ENCODE peak calls at places on chromosomes 4 and X, in seven cellular contexts. One of them, this sample, is unnamed. For H3K27me3, the result is how much of the 10 kb centered on the place peaks cover.

GRCh38 chr4:99816611-99817309 is at the start of gene DAPP1:
- DNase-seq in fibroblast of lung: no peak
- DNase-seq in SJSA1: no peak
- DNase-seq in NT2/D1: no peak
- DNase-seq in mesendoderm: peak
- DNase-seq in PC-9: peak
- DNase-seq in brain microvascular endothelial cell: no peak
- DNase-seq in this sample: no peak

GRCh38 chr4:185504098-185505047 is 30.9 kb downstream of the PDLIM3 start:
- DNase-seq in SJSA1: no peak
- DNase-seq in NT2/D1: no peak
- DNase-seq in mesendoderm: no peak
- DNase-seq in PC-9: no peak
- DNase-seq in fibroblast of lung: no peak
- DNase-seq in brain microvascular endothelial cell: peak
- DNase-seq in this sample: peak

GRCh38 chr4:86560447-86560846 is 33.7 kb upstream of the PTPN13 start:
- DNase-seq in fibroblast of lung: no peak
- DNase-seq in PC-9: no peak
- DNase-seq in mesendoderm: peak
- DNase-seq in NT2/D1: no peak
- DNase-seq in SJSA1: no peak
- DNase-seq in brain microvascular endothelial cell: no peak
- DNase-seq in this sample: no peak

GRCh38 chr4:36209941-36210663 is 34.2 kb downstream of the ARAP2 start:
- DNase-seq in mesendoderm: no peak
- DNase-seq in SJSA1: no peak
- DNase-seq in NT2/D1: no peak
- DNase-seq in fibroblast of lung: no peak
- DNase-seq in brain microvascular endothelial cell: no peak
- DNase-seq in PC-9: no peak
- DNase-seq in this sample: no peak

GRCh38 chr4:138775890-138776289 is 239.7 kb upstream of the NOCT start:
- DNase-seq in SJSA1: no peak
- DNase-seq in fibroblast of lung: no peak
- DNase-seq in NT2/D1: no peak
- DNase-seq in brain microvascular endothelial cell: no peak
- DNase-seq in PC-9: no peak
- DNase-seq in mesendoderm: peak
- DNase-seq in this sample: no peak

GRCh38 chr4:143351149-143351691 is 14.5 kb downstream of the GAB1 start:
- DNase-seq in SJSA1: no peak
- DNase-seq in fibroblast of lung: no peak
- DNase-seq in mesendoderm: no peak
- DNase-seq in brain microvascular endothelial cell: no peak
- DNase-seq in PC-9: no peak
- DNase-seq in NT2/D1: no peak
- DNase-seq in this sample: no peak

GRCh38 chr4:113316879-113317278 is 267.4 kb downstream of the ANK2 start:
- DNase-seq in PC-9: no peak
- DNase-seq in SJSA1: no peak
- DNase-seq in brain microvascular endothelial cell: no peak
- DNase-seq in NT2/D1: no peak
- DNase-seq in mesendoderm: peak
- DNase-seq in fibroblast of lung: peak
- DNase-seq in this sample: no peak

GRCh38 chrX:121649414-121649813 is 602.0 kb downstream of the GLUD2 start:
- DNase-seq in SJSA1: no peak
- DNase-seq in mesendoderm: no peak
- DNase-seq in NT2/D1: no peak
- DNase-seq in brain microvascular endothelial cell: no peak
- DNase-seq in fibroblast of lung: no peak
- DNase-seq in PC-9: no peak
- DNase-seq in this sample: no peak

GRCh38 chr4:138103597-138104461 is 138.3 kb downstream of the SLC7A11 start:
- DNase-seq in SJSA1: no peak
- DNase-seq in brain microvascular endothelial cell: no peak
- DNase-seq in mesendoderm: no peak
- DNase-seq in fibroblast of lung: no peak
- DNase-seq in NT2/D1: no peak
- DNase-seq in PC-9: no peak
- DNase-seq in this sample: no peak

GRCh38 chrX:155094468-155095061 is 23.3 kb downstream of the BRCC3 start:
- DNase-seq in fibroblast of lung: peak
- DNase-seq in NT2/D1: no peak
- DNase-seq in mesendoderm: peak
- DNase-seq in brain microvascular endothelial cell: peak
- DNase-seq in SJSA1: peak
- DNase-seq in PC-9: no peak
- DNase-seq in this sample: no peak

GRCh38 chrX:18983711-18984380 is at the start of gene PHKA2:
- DNase-seq in SJSA1: no peak
- DNase-seq in brain microvascular endothelial cell: peak
- DNase-seq in mesendoderm: peak
- DNase-seq in PC-9: peak
- DNase-seq in fibroblast of lung: no peak
- DNase-seq in NT2/D1: peak
- DNase-seq in this sample: peak

GRCh38 chr4:77734928-77735327 is 84.2 kb downstream of the CNOT6L start:
- DNase-seq in brain microvascular endothelial cell: peak
- DNase-seq in PC-9: no peak
- DNase-seq in SJSA1: peak
- DNase-seq in mesendoderm: peak
- DNase-seq in NT2/D1: no peak
- DNase-seq in fibroblast of lung: peak
- DNase-seq in this sample: no peak

GRCh38 chr4:109589119-109589518 is 29.1 kb downstream of the MCUB start:
- DNase-seq in mesendoderm: peak
- DNase-seq in brain microvascular endothelial cell: no peak
- DNase-seq in NT2/D1: no peak
- DNase-seq in PC-9: peak
- DNase-seq in fibroblast of lung: no peak
- DNase-seq in SJSA1: no peak
- DNase-seq in this sample: no peak

GRCh38 chrX:100648601-100649417 is 4.8 kb downstream of the SRPX2 start:
- DNase-seq in fibroblast of lung: peak
- DNase-seq in NT2/D1: no peak
- DNase-seq in mesendoderm: peak
- DNase-seq in SJSA1: no peak
- DNase-seq in PC-9: peak
- DNase-seq in brain microvascular endothelial cell: peak
- DNase-seq in this sample: no peak

GRCh38 chr4:38785041-38785790 is 2.4 kb upstream of the TLR10 start:
- DNase-seq in PC-9: no peak
- DNase-seq in SJSA1: no peak
- DNase-seq in fibroblast of lung: no peak
- DNase-seq in brain microvascular endothelial cell: no peak
- DNase-seq in NT2/D1: no peak
- DNase-seq in mesendoderm: no peak
- DNase-seq in this sample: no peak

GRCh38 chr4:38782452-38783108 is at the start of gene TLR10:
- DNase-seq in SJSA1: peak
- DNase-seq in fibroblast of lung: peak
- DNase-seq in NT2/D1: peak
- DNase-seq in PC-9: no peak
- DNase-seq in brain microvascular endothelial cell: peak
- DNase-seq in mesendoderm: peak
- DNase-seq in this sample: no peak

GRCh38 chr4:38781854-38782261 is 932 bp downstream of the TLR10 start:
- DNase-seq in fibroblast of lung: no peak
- DNase-seq in PC-9: no peak
- DNase-seq in NT2/D1: no peak
- DNase-seq in brain microvascular endothelial cell: no peak
- DNase-seq in SJSA1: no peak
- DNase-seq in mesendoderm: no peak
- DNase-seq in this sample: no peak

GRCh38 chr4:38784141-38784540 is 1.4 kb upstream of the TLR10 start:
- DNase-seq in PC-9: no peak
- DNase-seq in brain microvascular endothelial cell: no peak
- DNase-seq in mesendoderm: no peak
- DNase-seq in NT2/D1: no peak
- DNase-seq in fibroblast of lung: no peak
- DNase-seq in SJSA1: no peak
- DNase-seq in this sample: no peak

DNA sequence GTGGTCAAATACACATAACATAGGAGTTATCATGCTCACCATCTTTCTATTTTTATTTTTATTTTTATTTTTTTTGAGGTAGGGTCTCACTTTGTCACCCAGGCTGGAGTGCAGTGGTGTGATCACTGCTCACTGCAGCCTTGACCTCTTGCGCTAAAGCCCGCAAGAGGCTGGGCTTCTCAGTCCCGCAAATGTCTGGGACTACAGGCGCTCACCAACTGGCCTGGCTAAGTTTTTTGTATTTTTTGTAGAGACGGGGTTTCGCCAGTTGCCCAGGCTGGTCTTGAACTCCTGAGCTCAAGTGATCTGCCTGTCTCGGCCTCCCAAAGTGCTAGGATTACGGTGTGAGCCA is 295 bp upstream of the TLR10 start:
- DNase-seq in fibroblast of lung: no peak
- DNase-seq in NT2/D1: no peak
- DNase-seq in SJSA1: no peak
- DNase-seq in PC-9: no peak
- DNase-seq in mesendoderm: no peak
- DNase-seq in brain microvascular endothelial cell: no peak
- DNase-seq in this sample: no peak
- H3K27me3 ChIP-seq in fibroblast of lung: under half
- H3K27me3 ChIP-seq in NT2/D1: under half
- H3K27me3 ChIP-seq in SJSA1: under half
- H3K27me3 ChIP-seq in PC-9: under half
- H3K27me3 ChIP-seq in mesendoderm: under half
- H3K27me3 ChIP-seq in brain microvascular endothelial cell: under half
- H3K27me3 ChIP-seq in this sample: under half

GRCh38 chr4:190018201-190018920 is 8.7 kb downstream of the FRG2 start:
- DNase-seq in fibroblast of lung: no peak
- DNase-seq in NT2/D1: no peak
- DNase-seq in PC-9: no peak
- DNase-seq in SJSA1: no peak
- DNase-seq in mesendoderm: no peak
- DNase-seq in brain microvascular endothelial cell: no peak
- DNase-seq in this sample: no peak

GRCh38 chr4:190017357-190018200 is 9.5 kb downstream of the FRG2 start:
- DNase-seq in mesendoderm: peak
- DNase-seq in fibroblast of lung: no peak
- DNase-seq in brain microvascular endothelial cell: no peak
- DNase-seq in SJSA1: no peak
- DNase-seq in PC-9: no peak
- DNase-seq in NT2/D1: no peak
- DNase-seq in this sample: no peak

GRCh38 chr4:190019023-190019858 is 7.8 kb downstream of the FRG2 start:
- DNase-seq in PC-9: no peak
- DNase-seq in NT2/D1: no peak
- DNase-seq in SJSA1: no peak
- DNase-seq in brain microvascular endothelial cell: no peak
- DNase-seq in mesendoderm: peak
- DNase-seq in fibroblast of lung: no peak
- DNase-seq in this sample: no peak

GRCh38 chr4:190016369-190017289 is 10.4 kb downstream of the FRG2 start:
- DNase-seq in NT2/D1: no peak
- DNase-seq in fibroblast of lung: no peak
- DNase-seq in SJSA1: no peak
- DNase-seq in PC-9: no peak
- DNase-seq in brain microvascular endothelial cell: no peak
- DNase-seq in mesendoderm: peak
- DNase-seq in this sample: no peak

DNA sequence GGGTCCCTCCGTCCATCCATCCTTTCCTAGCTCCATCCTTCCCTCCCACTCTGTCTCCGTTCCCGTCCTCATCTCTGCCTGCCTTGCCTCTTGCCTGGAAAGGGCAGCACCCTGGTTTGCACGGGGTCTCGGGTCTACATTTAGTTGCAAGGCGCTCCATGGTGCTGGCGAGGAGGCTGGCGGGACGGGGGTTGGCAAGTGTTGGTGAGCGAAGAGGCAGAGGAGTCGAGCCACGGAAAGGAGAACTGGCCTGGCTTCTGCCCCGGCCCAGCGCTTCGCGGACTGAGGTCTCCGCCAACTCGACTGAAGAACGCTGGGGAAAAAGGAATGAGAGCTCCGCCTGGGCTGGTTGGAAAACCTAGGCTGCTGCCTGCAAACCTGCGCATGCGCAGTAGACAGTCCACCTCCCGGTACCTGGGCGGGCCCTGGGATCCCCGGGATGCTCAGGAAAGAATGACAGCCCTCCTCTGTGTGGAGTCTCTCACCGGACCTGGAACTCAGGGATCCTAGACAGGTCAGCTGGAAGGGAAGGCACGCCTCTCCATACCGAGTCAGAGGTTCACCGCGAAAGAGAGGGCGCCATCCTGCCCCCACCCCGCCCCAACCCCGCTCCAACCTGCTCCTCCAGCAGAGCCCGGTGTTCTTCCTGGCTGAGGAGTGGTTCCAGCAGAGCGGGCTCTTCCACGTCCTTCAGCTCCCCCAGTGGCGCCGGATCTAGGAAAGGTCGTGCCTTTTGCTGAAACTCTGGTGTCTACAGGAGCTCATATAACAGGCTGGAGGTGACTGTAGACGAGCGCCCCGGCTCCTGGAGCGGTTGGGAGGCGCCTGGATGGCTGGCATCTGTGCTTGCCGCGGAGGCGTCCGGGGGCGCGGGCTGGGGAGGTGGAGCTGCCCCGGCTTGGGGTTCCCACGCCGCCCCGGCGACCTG is 6.0 kb downstream of the FRG2 start:
- DNase-seq in brain microvascular endothelial cell: no peak
- DNase-seq in mesendoderm: peak
- DNase-seq in PC-9: no peak
- DNase-seq in fibroblast of lung: peak
- DNase-seq in NT2/D1: peak
- DNase-seq in SJSA1: no peak
- DNase-seq in this sample: peak
- H3K27me3 ChIP-seq in brain microvascular endothelial cell: under half
- H3K27me3 ChIP-seq in mesendoderm: under half
- H3K27me3 ChIP-seq in PC-9: under half
- H3K27me3 ChIP-seq in fibroblast of lung: under half
- H3K27me3 ChIP-seq in NT2/D1: half or more
- H3K27me3 ChIP-seq in SJSA1: under half
- H3K27me3 ChIP-seq in this sample: under half

GRCh38 chr4:170716868-170717267 is 627.1 kb upstream of the AADAT start:
- DNase-seq in PC-9: no peak
- DNase-seq in fibroblast of lung: no peak
- DNase-seq in SJSA1: no peak
- DNase-seq in NT2/D1: no peak
- DNase-seq in brain microvascular endothelial cell: no peak
- DNase-seq in mesendoderm: peak
- DNase-seq in this sample: no peak
- H3K27me3 ChIP-seq in PC-9: under half
- H3K27me3 ChIP-seq in fibroblast of lung: under half
- H3K27me3 ChIP-seq in SJSA1: under half
- H3K27me3 ChIP-seq in NT2/D1: under half
- H3K27me3 ChIP-seq in brain microvascular endothelial cell: under half
- H3K27me3 ChIP-seq in mesendoderm: under half
- H3K27me3 ChIP-seq in this sample: under half

DNA sequence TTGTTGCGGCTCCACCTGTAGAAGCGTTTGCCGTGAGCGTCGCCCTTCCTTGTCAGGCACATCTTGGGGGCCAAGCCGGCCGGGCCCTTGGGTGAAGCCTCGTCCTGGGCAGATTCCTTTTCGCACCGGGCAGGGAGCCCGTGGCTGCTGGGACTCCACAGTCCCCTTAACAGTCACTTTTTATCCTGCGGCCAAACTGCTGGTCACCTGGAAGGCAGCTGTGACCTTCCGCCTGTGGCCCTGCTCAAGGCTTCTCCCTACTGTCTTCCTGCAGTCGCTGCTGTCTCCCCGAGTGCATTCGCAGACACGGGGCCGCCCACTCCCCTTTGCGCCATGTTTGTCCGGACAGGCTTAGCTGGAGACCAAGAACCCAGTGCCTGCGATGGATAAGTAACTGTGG is 55.0 kb downstream of the PCGF3 start:
- DNase-seq in fibroblast of lung: no peak
- DNase-seq in brain microvascular endothelial cell: no peak
- DNase-seq in NT2/D1: no peak
- DNase-seq in mesendoderm: no peak
- DNase-seq in PC-9: no peak
- DNase-seq in SJSA1: no peak
- DNase-seq in this sample: no peak
- H3K27me3 ChIP-seq in fibroblast of lung: under half
- H3K27me3 ChIP-seq in brain microvascular endothelial cell: under half
- H3K27me3 ChIP-seq in NT2/D1: under half
- H3K27me3 ChIP-seq in mesendoderm: under half
- H3K27me3 ChIP-seq in PC-9: under half
- H3K27me3 ChIP-seq in SJSA1: under half
- H3K27me3 ChIP-seq in this sample: under half

This sample was measured in aorta.